ENCODE peak calls at places on chromosomes 16 and 17, in five cellular contexts. M is sigmoid colon, S is stomach, H is tibial nerve, F is A549. Z is an unnamed sample.

GRCh38 chr16:56343661-56344517 is 81.5 kb downstream of the AMFR start:
- DNase-seq in S (no peak), H (no peak), M (no peak), F (no peak), Z (no peak)

GRCh38 chr16:29226782-29227181 is 179.7 kb downstream of the NPIPB11 start:
- DNase-seq in S (no peak), M (no peak), F (no peak), H (no peak), Z (no peak)

GRCh38 chr17:8707591-8708453 is 36.8 kb downstream of the CCDC42 start:
- DNase-seq in S (no peak), M (no peak), F (no peak), H (no peak), Z (no peak)

GRCh38 chr17:40499551-40500189 is 1.8 kb downstream of the TNS4 start:
- DNase-seq in F (peak), M (peak), H (peak), S (peak), Z (peak)

GRCh38 chr17:56292010-56292409 is 138.7 kb downstream of the ANKFN1 start:
- DNase-seq in F (no peak), S (no peak), H (no peak), M (no peak), Z (no peak)

GRCh38 chr16:80778707-80779106 is 25.7 kb downstream of the CDYL2 start:
- DNase-seq in F (no peak), H (no peak), M (no peak), S (no peak), Z (no peak)

GRCh38 chr16:27107185-27107592 is 40.5 kb downstream of the C16orf82 start:
- DNase-seq in S (no peak), H (no peak), M (no peak), F (no peak), Z (no peak)

GRCh38 chr16:67415872-67416793 is at the start of gene ZDHHC1:
- DNase-seq in H (no peak), F (peak), M (peak), S (peak), Z (peak)

GRCh38 chr16:34050787-34051320 is 591.4 kb downstream of the TP53TG3F start:
- DNase-seq in F (no peak), M (peak), H (no peak), S (no peak), Z (peak)

GRCh38 chr16:49789617-49790016 is 66.3 kb downstream of the ZNF423 start:
- DNase-seq in F (no peak), H (no peak), S (no peak), M (no peak), Z (no peak)

GRCh38 chr17:72030067-72030899 is 90.5 kb upstream of the SOX9 start:
- DNase-seq in S (peak), F (peak), M (no peak), H (peak), Z (no peak)

GRCh38 chr17:61598014-61598413 is 7.0 kb upstream of the NACA2 start:
- DNase-seq in S (no peak), F (no peak), H (no peak), M (no peak), Z (no peak)

GRCh38 chr17:30344283-30345088 is 10.6 kb upstream of the TMIGD1 start:
- DNase-seq in S (peak), H (no peak), M (no peak), F (no peak), Z (no peak)

GRCh38 chr16:22239131-22239805 is 33.2 kb downstream of the EEF2K start:
- DNase-seq in H (no peak), S (no peak), F (no peak), M (no peak), Z (no peak)

GRCh38 chr17:4968916-4969550 is 1.4 kb upstream of the SPAG7 start:
- DNase-seq in M (peak), S (no peak), F (peak), H (no peak), Z (no peak)

GRCh38 chr17:11950771-11951519 is 46.3 kb downstream of the ZNF18 start:
- DNase-seq in S (no peak), M (no peak), F (no peak), H (no peak), Z (no peak)

GRCh38 chr17:9363440-9364350 is 211.9 kb downstream of the STX8 start:
- DNase-seq in M (no peak), F (no peak), S (no peak), H (no peak), Z (no peak)

GRCh38 chr17:35141681-35142466 is at the start of gene NLE1:
- DNase-seq in H (peak), F (peak), S (peak), M (peak), Z (peak)
- TF ChIP-seq EP300 in H (peak), F (no peak), S (no peak), M (no peak), Z (no peak)

GRCh38 chr16:85847681-85848601 is 48.4 kb downstream of the COX4I1 start:
- DNase-seq in M (peak), S (no peak), F (no peak), H (no peak), Z (no peak)
- TF ChIP-seq EP300 in M (no peak), S (no peak), F (no peak), H (no peak), Z (no peak)

DNA sequence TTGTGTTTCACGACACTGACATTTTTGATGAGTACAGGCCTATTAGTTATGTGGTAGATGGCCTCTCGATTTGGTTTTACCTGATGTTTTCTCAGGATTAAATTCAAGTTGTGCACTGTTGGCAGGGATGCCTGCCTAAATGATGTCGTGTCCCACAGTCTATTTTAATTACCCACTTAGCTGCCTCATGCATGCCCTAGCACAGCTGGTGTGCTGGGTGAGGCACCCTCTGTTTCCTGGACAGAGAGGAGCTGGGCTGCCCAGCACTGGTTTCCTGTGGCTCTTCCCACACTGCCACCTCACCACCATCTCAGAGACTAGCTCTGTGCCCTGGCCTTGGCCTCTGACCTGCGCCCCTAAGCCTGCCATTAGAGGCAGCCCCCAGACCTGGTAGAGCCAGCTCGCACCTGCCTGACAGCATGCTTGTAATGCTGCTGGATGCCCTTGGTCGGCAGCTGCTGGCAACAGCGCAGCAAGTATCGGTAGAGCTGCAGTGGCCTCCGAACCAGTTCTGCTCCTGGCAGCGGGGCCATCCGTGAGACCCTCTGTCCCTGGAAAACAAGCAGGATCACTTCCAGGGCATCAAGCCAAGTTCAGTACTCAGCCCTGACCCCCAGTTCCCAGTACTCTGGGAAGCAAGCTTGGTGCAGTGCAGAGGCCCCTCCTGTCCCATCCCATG is 10.9 kb downstream of the LYRM9 start:
- DNase-seq in F (no peak), M (no peak), H (no peak), S (no peak), Z (peak)
- TF ChIP-seq EP300 in F (no peak), M (no peak), H (no peak), S (no peak), Z (no peak)

GRCh38 chr16:84795338-84796053 is 24.3 kb upstream of the CRISPLD2 start:
- DNase-seq in S (peak), H (peak), M (peak), F (no peak), Z (no peak)
- TF ChIP-seq EP300 in S (peak), H (peak), M (peak), F (no peak), Z (peak)

GRCh38 chr16:648071-648785 is 937 bp upstream of the WDR90 start:
- DNase-seq in H (no peak), M (no peak), S (peak), F (no peak), Z (peak)
- TF ChIP-seq EP300 in H (no peak), M (no peak), S (no peak), F (no peak), Z (no peak)